ENCODE peak calls at places on chromosomes 13 and 19, in four cellular contexts. F is K562, D is HepG2, N is GM12878. Y is an unnamed sample.

GRCh38 chr13:110965038-110965754 is 50.3 kb upstream of the ANKRD10 start:
- DNase-seq in F (peak), D (peak), N (peak), Y (no peak)

GRCh38 chr13:99636728-99637353 is 135.6 kb downstream of the TM9SF2 start:
- DNase-seq in F (no peak), D (no peak), N (no peak), Y (no peak)

GRCh38 chr13:103324641-103325040 is 258.4 kb upstream of the SLC10A2 start:
- DNase-seq in F (no peak), D (no peak), N (no peak), Y (no peak)

GRCh38 chr19:13053761-13054604 is 48.7 kb downstream of the LYL1 start:
- DNase-seq in F (no peak), D (peak), N (no peak), Y (peak)

GRCh38 chr13:29689548-29689947 is 94.1 kb upstream of the SLC7A1 start:
- DNase-seq in F (no peak), D (no peak), N (no peak), Y (no peak)

GRCh38 chr19:17244618-17245534 is 843 bp downstream of the NR2F6 start:
- DNase-seq in F (no peak), D (no peak), N (no peak), Y (no peak)

GRCh38 chr19:45253396-45254027 is 2.4 kb downstream of the MARK4 start:
- DNase-seq in F (no peak), D (no peak), N (no peak), Y (no peak)

GRCh38 chr13:81089758-81090157 is 748.8 kb upstream of the SPRY2 start:
- DNase-seq in F (no peak), D (no peak), N (no peak), Y (no peak)

GRCh38 chr13:99662678-99663077 is 161.4 kb downstream of the TM9SF2 start:
- DNase-seq in F (no peak), D (peak), N (no peak), Y (no peak)

GRCh38 chr19:36638862-36639510 is 27.7 kb downstream of the ZNF461 start:
- DNase-seq in F (no peak), D (no peak), N (no peak), Y (no peak)

GRCh38 chr13:102555914-102556553 is 40.8 kb upstream of the TPP2 start:
- DNase-seq in F (peak), D (peak), N (no peak), Y (no peak)

GRCh38 chr13:77988355-77988754 is 69.7 kb upstream of the EDNRB start:
- DNase-seq in F (no peak), D (no peak), N (no peak), Y (no peak)

GRCh38 chr19:29576761-29577661 is 29.1 kb upstream of the POP4 start:
- DNase-seq in F (no peak), D (no peak), N (peak), Y (no peak)

GRCh38 chr13:49371943-49372636 is 71.8 kb downstream of the CAB39L start:
- DNase-seq in F (no peak), D (peak), N (no peak), Y (no peak)

GRCh38 chr13:111177081-111177711 is 62.1 kb downstream of the ARHGEF7 start:
- DNase-seq in F (no peak), D (no peak), N (no peak), Y (no peak)

GRCh38 chr13:97226013-97226412 is 3.9 kb downstream of the MBNL2 start:
- DNase-seq in F (no peak), D (no peak), N (no peak), Y (no peak)

GRCh38 chr13:42654760-42655159 is 80.8 kb downstream of the TNFSF11 start:
- DNase-seq in F (no peak), D (no peak), N (no peak), Y (no peak)

GRCh38 chr19:37869766-37870340 is 36.5 kb downstream of the WDR87 start:
- DNase-seq in F (no peak), D (no peak), N (no peak), Y (no peak)

GRCh38 chr13:35994131-35994966 is 136.8 kb downstream of the DCLK1 start:
- DNase-seq in F (no peak), D (no peak), N (no peak), Y (no peak)

GRCh38 chr19:2221918-2222317 is 14.2 kb downstream of the PLEKHJ1 start:
- DNase-seq in F (no peak), D (no peak), N (no peak), Y (no peak)

GRCh38 chr13:35833571-35834305 is 297.4 kb downstream of the DCLK1 start:
- DNase-seq in F (no peak), D (no peak), N (no peak), Y (no peak)

GRCh38 chr19:3046621-3047306 is 15.5 kb downstream of the TLE5 start:
- DNase-seq in F (peak), D (no peak), N (no peak), Y (no peak)

GRCh38 chr13:59790626-59791025 is 373.1 kb downstream of the DIAPH3 start:
- DNase-seq in F (no peak), D (no peak), N (no peak), Y (no peak)

GRCh38 chr19:50314724-50315700 is 14.2 kb downstream of the KCNC3 start:
- DNase-seq in F (no peak), D (no peak), N (no peak), Y (peak)

GRCh38 chr13:22112956-22113750 is 442.3 kb downstream of the FGF9 start:
- DNase-seq in F (no peak), D (no peak), N (no peak), Y (no peak)

GRCh38 chr13:27034678-27035111 is 136.9 kb downstream of the USP12 start:
- DNase-seq in F (no peak), D (no peak), N (no peak), Y (peak)

GRCh38 chr13:24693862-24694471 is 13.8 kb downstream of the ATP12A start:
- DNase-seq in F (peak), D (peak), N (no peak), Y (peak)

DNA sequence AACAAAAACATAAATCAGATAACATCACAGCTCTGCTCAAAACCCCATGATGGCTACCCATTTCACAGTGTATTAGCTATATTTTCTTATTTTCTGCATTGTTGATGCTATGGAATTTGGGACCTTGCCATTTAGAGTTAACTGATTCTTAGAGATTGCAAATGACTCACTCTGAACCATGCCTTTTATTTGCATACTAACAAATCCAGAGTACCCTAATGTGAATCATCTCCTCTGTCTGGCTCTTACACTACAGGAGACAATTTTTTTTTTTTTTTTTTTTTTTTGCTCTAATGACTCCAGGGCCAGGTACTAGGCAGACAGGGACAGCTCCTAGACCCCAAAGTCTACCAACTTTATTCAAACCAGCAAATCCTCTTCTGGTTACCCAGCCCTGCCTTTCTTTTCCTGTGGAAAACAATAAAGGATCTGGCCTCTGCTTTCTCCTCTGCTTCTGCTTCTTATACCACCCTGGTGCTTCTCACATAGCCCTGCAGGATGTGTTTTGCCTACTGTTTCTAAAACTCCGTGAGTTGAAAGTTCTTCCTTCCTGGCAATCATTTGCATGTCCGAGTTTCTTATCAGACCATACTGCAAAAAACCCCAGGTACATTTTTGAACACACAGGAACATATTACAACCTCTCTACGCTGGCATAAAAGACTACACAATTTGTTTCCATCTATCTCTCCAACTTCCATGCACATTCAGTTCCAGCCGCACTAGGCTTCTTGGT is 10.6 kb upstream of the ZNF460 start:
- DNase-seq in F (peak), D (no peak), N (peak), Y (no peak)
- TF ChIP-seq CBFB in F (no peak), D (no peak), N (no peak), Y (no peak)

DNA sequence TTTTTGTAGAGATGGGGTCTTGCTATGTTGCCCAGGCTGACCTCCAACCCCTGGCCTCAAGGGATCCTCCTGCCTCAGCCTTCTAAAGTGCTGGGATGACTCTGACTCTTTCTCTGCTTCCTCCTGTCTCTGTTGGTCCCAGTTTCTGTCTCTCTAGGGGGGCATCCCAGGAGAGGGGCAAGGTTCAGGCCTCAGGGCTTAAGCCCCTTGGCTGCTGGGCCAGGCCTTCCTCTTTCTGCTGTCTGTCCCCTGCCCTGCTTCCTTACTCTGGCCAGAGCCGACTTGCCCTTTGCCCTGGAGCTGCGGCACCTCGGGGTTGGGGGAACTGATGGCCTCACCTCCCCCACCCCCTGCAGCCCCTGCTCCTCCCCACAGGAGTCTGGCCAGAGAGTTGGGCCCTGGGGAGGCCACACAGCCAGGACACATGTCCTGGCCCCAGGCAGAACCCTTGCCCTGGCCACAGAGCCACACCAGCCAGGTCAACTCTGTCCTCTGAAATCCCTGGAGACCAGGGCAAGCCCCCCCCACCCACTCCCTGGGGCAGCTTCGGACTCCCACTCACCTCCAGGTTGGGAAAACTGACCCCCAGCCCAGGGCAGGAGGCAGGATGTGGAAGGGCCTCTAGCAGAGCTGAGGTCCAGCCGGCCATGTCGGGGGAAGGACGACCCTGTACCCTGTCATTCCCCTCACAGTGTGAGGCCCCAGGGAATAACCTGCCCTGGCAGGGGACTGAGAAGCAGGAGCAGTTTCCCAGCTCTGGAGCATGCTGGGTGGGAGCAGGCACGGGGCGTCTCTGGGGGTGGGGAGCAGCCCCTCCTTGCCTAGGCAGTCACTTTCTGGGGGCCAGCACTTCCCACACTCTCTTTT is 23.7 kb downstream of the CEBPA start:
- DNase-seq in F (no peak), D (peak), N (no peak), Y (no peak)
- TF ChIP-seq NR2C2 in F (no peak), D (peak), N (no peak), Y (no peak)

DNA sequence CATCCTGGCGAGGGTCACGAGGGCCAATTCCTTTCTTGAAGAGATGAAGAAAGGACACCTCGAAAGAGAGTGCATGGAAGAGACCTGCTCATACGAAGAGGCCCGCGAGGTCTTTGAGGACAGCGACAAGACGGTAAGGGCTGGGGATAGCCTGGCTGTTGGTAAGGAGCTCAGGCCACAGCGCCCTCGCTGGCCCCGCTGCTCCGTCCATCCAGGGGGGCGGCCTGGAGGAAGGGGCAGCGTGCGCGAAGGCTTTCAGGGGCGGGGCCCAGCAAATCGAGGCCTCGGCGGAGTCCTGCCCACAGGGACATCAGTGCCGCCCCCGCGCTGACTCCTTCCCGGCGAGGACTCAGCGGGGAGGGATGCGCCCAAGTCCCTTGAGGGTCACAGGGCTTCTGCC is 6.9 kb downstream of the F10 start:
- DNase-seq in F (no peak), D (no peak), N (no peak), Y (no peak)
- TF ChIP-seq CBFB in F (no peak), D (no peak), N (no peak), Y (no peak)

DNA sequence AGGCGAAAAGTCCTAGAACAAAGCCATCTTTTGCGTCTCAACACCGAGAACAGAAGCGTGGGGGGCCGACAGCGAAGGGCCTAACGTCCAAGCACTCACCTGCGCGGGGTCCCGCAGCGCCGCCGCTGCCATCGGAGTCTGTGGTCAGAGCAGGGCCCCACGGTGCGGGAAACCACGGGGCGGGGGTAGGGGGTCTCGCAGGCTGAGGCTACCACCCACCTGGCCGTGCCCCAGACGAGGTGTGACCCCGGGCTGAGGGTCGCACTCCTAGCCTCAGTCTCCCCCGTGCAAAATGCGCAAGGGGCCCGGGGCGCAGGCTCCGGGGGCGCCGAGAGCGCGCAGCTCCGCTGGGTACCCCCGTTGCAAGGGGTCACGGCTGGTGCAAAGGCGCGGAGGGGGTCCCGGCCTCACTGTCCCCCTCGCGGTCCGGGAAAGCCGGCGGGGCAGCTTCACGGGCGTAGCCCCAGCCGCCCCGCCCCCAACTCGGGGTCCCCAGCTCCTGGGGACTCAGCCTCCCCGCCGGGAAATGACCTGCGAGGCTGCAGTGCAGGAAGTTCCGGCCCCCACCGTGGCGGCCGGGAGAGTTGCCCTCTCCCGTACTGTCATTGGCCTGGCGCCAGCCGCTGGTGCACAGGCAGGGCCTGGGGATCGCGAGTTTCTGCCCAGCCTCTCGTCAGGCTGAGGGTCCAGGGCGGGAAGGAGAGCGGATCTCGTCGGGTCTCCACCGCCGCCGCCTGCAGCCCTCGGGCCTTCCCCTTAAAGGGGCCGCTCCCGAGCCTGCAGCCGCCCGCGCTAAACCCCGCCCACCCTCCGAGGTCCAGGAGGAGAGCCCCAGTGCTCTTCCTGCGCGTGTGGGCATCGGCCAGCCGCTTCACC is at the start of gene ZNF792:
- DNase-seq in F (peak), D (peak), N (no peak), Y (peak)
- TF ChIP-seq NR2C2 in F (no peak), D (peak), N (no peak), Y (no peak)

GRCh38 chr19:47569331-47569730 is 3.6 kb downstream of the ZNF541 start:
- DNase-seq in F (no peak), D (no peak), N (no peak), Y (no peak)

GRCh38 chr19:47572635-47573034 is 313 bp downstream of the ZNF541 start:
- DNase-seq in F (no peak), D (no peak), N (no peak), Y (no peak)

DNA sequence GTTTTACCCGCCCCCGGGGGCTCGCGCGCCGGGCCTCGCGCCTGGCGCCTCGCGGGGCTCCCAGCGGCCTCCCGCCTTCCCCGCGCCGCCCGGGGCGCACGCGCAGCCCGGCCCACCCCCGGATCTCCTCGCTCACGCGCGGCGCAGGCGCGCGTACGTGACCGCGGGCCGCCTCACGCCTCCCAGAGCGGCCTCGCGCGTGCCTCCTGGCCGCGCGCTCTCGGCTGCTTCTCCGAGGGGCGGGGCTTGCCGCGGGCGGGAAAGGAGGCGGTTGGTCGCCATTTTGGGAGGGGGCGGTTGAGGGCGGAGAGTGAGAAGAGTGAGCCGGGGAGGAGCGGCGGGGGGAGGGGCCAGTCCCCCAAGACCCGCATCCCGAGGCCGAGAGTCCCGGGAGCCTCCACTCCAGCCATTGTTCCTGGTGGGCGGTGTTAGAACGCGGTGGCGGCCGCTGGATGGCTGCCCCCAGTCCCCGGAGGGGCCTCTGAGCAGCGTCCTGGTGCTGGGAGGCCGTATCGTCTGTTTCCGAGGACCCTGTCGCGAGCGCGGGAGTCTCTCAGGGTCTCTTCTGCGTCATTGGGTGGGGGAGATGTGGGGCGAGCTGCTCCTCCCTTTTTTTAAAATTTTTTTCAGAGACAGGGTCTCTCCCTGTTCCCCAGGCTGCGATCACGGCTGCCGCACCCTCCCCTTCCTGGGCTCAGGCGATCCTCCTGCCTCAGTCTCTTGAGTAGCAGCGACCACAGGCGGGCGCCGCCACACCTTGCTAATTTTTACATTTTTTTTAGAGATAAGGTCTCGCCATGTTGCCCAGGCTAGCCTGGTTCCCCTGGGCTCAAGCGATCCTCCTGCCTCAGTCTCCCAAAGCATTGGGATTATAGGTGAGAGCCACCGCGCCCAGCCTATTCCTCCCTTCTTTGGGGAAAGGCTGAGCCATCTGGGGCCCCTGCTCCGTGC is at the start of gene ZNF541:
- DNase-seq in F (peak), D (no peak), N (no peak), Y (peak)
- TF ChIP-seq CBFB in F (no peak), D (no peak), N (no peak), Y (no peak)

GRCh38 chr19:43619262-43620060 is at the start of gene ZNF428:
- DNase-seq in F (peak), D (peak), N (peak), Y (peak)
- TF ChIP-seq NR2C2 in F (no peak), D (peak), N (no peak), Y (no peak)

Y was measured in WTC11.